ENCODE peak calls at places on chromosomes 4 and X, in seven cellular contexts. J is epithelial cell of prostate; L is WTC11; X is glutamatergic neuron; M is effector CD4-positive, alpha-beta T cell; R is RPMI8226; O is aorta. F is an unnamed sample.

GRCh38 chr4:163462556-163462955 is 11.0 kb downstream of the TKTL2 start:
- DNase-seq in J (peak), L (no peak), X (no peak), M (no peak), R (no peak), O (no peak), F (no peak)

GRCh38 chrX:149638860-149639259 is 7.3 kb upstream of the TMEM185A start:
- DNase-seq in J (no peak), L (no peak), X (no peak), M (no peak), R (no peak), O (no peak), F (no peak)

GRCh38 chr4:72109364-72109763 is 77.6 kb downstream of the NPFFR2 start:
- DNase-seq in J (no peak), L (no peak), X (no peak), M (no peak), R (no peak), O (no peak), F (no peak)

GRCh38 chr4:33914386-33914785 is 2329.9 kb downstream of the ARAP2 start:
- DNase-seq in J (no peak), L (no peak), X (no peak), M (no peak), R (no peak), O (no peak), F (no peak)

GRCh38 chr4:123398803-123399637 is 2.4 kb downstream of the SPRY1 start:
- DNase-seq in J (peak), L (peak), X (peak), M (peak), R (peak), O (peak), F (peak)

GRCh38 chr4:148162554-148162953 is 279.7 kb downstream of the NR3C2 start:
- DNase-seq in J (no peak), L (no peak), X (no peak), M (no peak), R (no peak), O (no peak), F (no peak)

GRCh38 chr4:37224832-37225231 is 19.7 kb upstream of the NWD2 start:
- DNase-seq in J (no peak), L (no peak), X (no peak), M (no peak), R (no peak), O (no peak), F (no peak)

GRCh38 chrX:18883234-18883960 is 100.5 kb downstream of the PHKA2 start:
- DNase-seq in J (no peak), L (no peak), X (no peak), M (no peak), R (no peak), O (peak), F (no peak)

GRCh38 chr4:47475411-47475810 is 9.7 kb upstream of the ATP10D start:
- DNase-seq in J (no peak), L (no peak), X (no peak), M (no peak), R (no peak), O (no peak), F (no peak)

GRCh38 chr4:91448668-91449330 is 855.0 kb upstream of the GRID2 start:
- DNase-seq in J (peak), L (no peak), X (no peak), M (no peak), R (no peak), O (no peak), F (no peak)

GRCh38 chrX:133290076-133290475 is 71.9 kb upstream of the TFDP3 start:
- DNase-seq in J (no peak), L (no peak), X (no peak), M (no peak), R (no peak), O (no peak), F (no peak)

GRCh38 chr4:108116423-108117168 is 52.1 kb downstream of the LEF1 start:
- DNase-seq in J (no peak), L (no peak), X (no peak), M (no peak), R (no peak), O (no peak), F (peak)

GRCh38 chr4:105520819-105521790 is 31.3 kb upstream of the ARHGEF38 start:
- DNase-seq in J (no peak), L (peak), X (no peak), M (no peak), R (peak), O (no peak), F (no peak)

GRCh38 chr4:137587796-137588195 is 55.5 kb upstream of the PCDH18 start:
- DNase-seq in J (no peak), L (no peak), X (no peak), M (no peak), R (no peak), O (no peak), F (no peak)

GRCh38 chr4:143437937-143438336 is 75.6 kb upstream of the SMARCA5 start:
- DNase-seq in J (no peak), L (no peak), X (no peak), M (no peak), R (no peak), O (no peak), F (no peak)

GRCh38 chr4:5361968-5362367 is 310.7 kb downstream of the STK32B start:
- DNase-seq in J (no peak), L (no peak), X (no peak), M (no peak), R (peak), O (no peak), F (no peak)

GRCh38 chr4:76894537-76894936 is 3.4 kb downstream of the SOWAHB start:
- DNase-seq in J (no peak), L (no peak), X (no peak), M (no peak), R (no peak), O (no peak), F (no peak)

GRCh38 chr4:186013404-186014186 is 55.4 kb upstream of the TLR3 start:
- DNase-seq in J (no peak), L (no peak), X (no peak), M (no peak), R (no peak), O (no peak), F (no peak)

GRCh38 chr4:19879330-19879729 is 372.4 kb upstream of the SLIT2 start:
- DNase-seq in J (no peak), L (no peak), X (no peak), M (no peak), R (no peak), O (no peak), F (no peak)

GRCh38 chr4:97828646-97829045 is 314.6 kb downstream of the STPG2 start:
- DNase-seq in J (no peak), L (no peak), X (no peak), M (no peak), R (no peak), O (no peak), F (no peak)

GRCh38 chr4:142416121-142416520 is 430.0 kb downstream of the INPP4B start:
- DNase-seq in J (no peak), L (no peak), X (no peak), M (no peak), R (no peak), O (no peak), F (no peak)

F was measured in CD8-positive, alpha-beta memory T cell.